ENCODE peak calls at places on chromosomes 7 and 10, in seven cellular contexts. U is OCI-LY7, I is esophagus squamous epithelium, X is Panc1, S is Peyer's patch, E is SK-N-SH, D is A549. G is an unnamed sample.

GRCh38 chr7:39621261-39621660 is 2.1 kb upstream of the RALA start:
- DNase-seq in X (no peak), E (no peak), I (no peak), U (no peak), S (no peak), D (no peak), G (peak; percentile 50)

GRCh38 chr7:51350195-51350896 is 33.7 kb upstream of the COBL start:
- DNase-seq in X (no peak), I (no peak), D (peak; percentile 69), E (no peak), S (no peak), U (no peak), G (peak; percentile 18)

GRCh38 chr10:132238371-132239125 is 51.8 kb downstream of the DPYSL4 start:
- DNase-seq in E (no peak), D (no peak), U (no peak), I (no peak), X (no peak), S (no peak), G (no peak)

GRCh38 chr10:28595618-28596017 is 62.7 kb downstream of the WAC start:
- DNase-seq in X (no peak), I (no peak), E (no peak), U (no peak), S (no peak), D (no peak), G (no peak)

GRCh38 chr10:110286841-110287240 is 17.9 kb downstream of the SMNDC1 start:
- DNase-seq in X (no peak), I (no peak), D (peak; percentile 15), U (no peak), E (no peak), S (no peak), G (peak; percentile 58)

GRCh38 chr7:134298902-134299683 is 17.6 kb downstream of the SLC35B4 start:
- DNase-seq in U (no peak), I (no peak), E (peak; percentile 31), D (no peak), S (peak; percentile 61), X (no peak), G (no peak)

GRCh38 chr7:140673063-140673769 is 471 bp downstream of the ADCK2 start:
- DNase-seq in U (peak; percentile 69), E (peak; percentile 89), I (no peak), X (no peak), D (peak; percentile 33), S (peak; percentile 84), G (no peak)

GRCh38 chr7:98084631-98085030 is 22.0 kb upstream of the LMTK2 start:
- DNase-seq in E (no peak), S (no peak), U (no peak), I (no peak), D (no peak), X (no peak), G (no peak)

GRCh38 chr7:30162622-30163124 is 27.9 kb downstream of the MTURN start:
- DNase-seq in D (peak; percentile 15), X (no peak), E (no peak), U (no peak), S (no peak), I (no peak), G (no peak)

GRCh38 chr10:127942811-127943210 is 35.9 kb downstream of the PTPRE start:
- DNase-seq in E (peak; percentile 42), D (no peak), U (no peak), X (no peak), S (no peak), I (no peak), G (no peak)

GRCh38 chr7:20798081-20798693 is 11.5 kb upstream of the SP8 start:
- DNase-seq in X (no peak), E (peak; percentile 86), D (peak; percentile 44), U (no peak), S (peak; percentile 79), I (no peak), G (no peak)
- H3K27ac ChIP-seq in X (no peak overlapping the region), E (no peak overlapping the region), D (peak overlapping the region; percentile 7), U (no peak overlapping the region), S (no peak overlapping the region), I (no peak overlapping the region), G (peak overlapping the region; percentile 56)

GRCh38 chr7:129468087-129468486 is 33.9 kb downstream of the STRIP2 start:
- DNase-seq in S (no peak), U (no peak), D (no peak), E (no peak), I (no peak), X (no peak), G (no peak)

GRCh38 chr7:129466796-129467195 is 32.6 kb downstream of the STRIP2 start:
- DNase-seq in E (no peak), D (no peak), X (no peak), I (no peak), S (no peak), U (no peak), G (no peak)

GRCh38 chr7:129469930-129470329 is 32.4 kb upstream of the SMKR1 start:
- DNase-seq in E (peak; percentile 34), D (no peak), U (no peak), X (no peak), S (no peak), I (no peak), G (no peak)

GRCh38 chr7:129470411-129470810 is 31.9 kb upstream of the SMKR1 start:
- DNase-seq in X (no peak), D (no peak), S (no peak), U (no peak), I (no peak), E (peak; percentile 69), G (no peak)

DNA sequence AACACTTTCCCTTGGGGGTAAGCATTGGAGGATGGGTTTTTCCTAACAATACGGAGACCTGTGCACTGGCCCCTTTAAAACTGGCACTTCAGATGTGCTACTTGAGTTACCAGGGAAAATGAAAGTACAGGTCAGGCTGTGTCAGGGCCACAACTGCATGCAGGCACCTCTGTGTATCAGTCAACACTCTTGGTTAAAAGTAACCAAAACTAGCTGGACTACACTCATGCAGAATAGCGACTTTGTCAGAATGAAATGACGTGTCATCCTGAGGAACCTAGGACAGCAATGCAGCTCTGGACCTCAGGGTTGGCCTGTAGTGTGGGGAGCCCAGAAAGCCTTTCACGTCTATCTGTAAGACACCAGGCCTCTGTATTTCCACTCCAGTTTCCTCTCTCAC is 33.8 kb upstream of the SMKR1 start:
- DNase-seq in U (no peak), E (no peak), X (no peak), D (no peak), I (no peak), S (no peak), G (no peak)
- H3K27ac ChIP-seq in U (no peak overlapping the region), E (no peak overlapping the region), X (no peak overlapping the region), D (no peak overlapping the region), I (no peak overlapping the region), S (no peak overlapping the region), G (peak overlapping the region; percentile 28)

GRCh38 chr7:150629347-150629746 is 2.8 kb downstream of the GIMAP6 start:
- DNase-seq in D (no peak), S (no peak), X (no peak), U (no peak), I (no peak), E (no peak), G (no peak)
- H3K27ac ChIP-seq in D (no peak overlapping the region), S (peak overlapping the region; percentile 68), X (no peak overlapping the region), U (no peak overlapping the region), I (no peak overlapping the region), E (no peak overlapping the region), G (no peak overlapping the region)

GRCh38 chr10:103618027-103618385 is 124.5 kb downstream of the NEURL1 start:
- DNase-seq in U (no peak), I (no peak), E (no peak), S (no peak), D (no peak), X (no peak), G (no peak)
- H3K27ac ChIP-seq in U (no peak overlapping the region), I (peak overlapping the region; percentile 12), E (peak overlapping the region; percentile 99), S (peak overlapping the region; percentile 22), D (no peak overlapping the region), X (no peak overlapping the region), G (no peak overlapping the region)

GRCh38 chr7:37916673-37917660 is at the start of gene SFRP4:
- DNase-seq in I (no peak), X (peak; percentile 51), U (peak; percentile 23), D (peak; percentile 84), S (peak; percentile 50), E (peak; percentile 77), G (no peak)
- H3K27ac ChIP-seq in I (no peak within 1 kb of the TSS), X (no peak within 1 kb of the TSS), U (no peak within 1 kb of the TSS), D (peak within 1 kb of the TSS; percentile 81), S (peak within 1 kb of the TSS; percentile 52), E (no peak within 1 kb of the TSS), G (no peak within 1 kb of the TSS)